ENCODE peak calls at places on chromosomes 1 and 21, in seven cellular contexts. J, I, O, E, P, V and L are unnamed samples.

GRCh38 chr1:212554401-212554800 is 54.2 kb upstream of the ATF3 start:
- DNase-seq in P (no peak), V (no peak), J (no peak), E (no peak), O (no peak), I (no peak), L (no peak)

GRCh38 chr1:43796111-43796581 is 88.8 kb downstream of the ST3GAL3 start:
- DNase-seq in V (no peak), J (no peak), I (peak), O (no peak), P (peak), E (no peak), L (peak)

GRCh38 chr1:229035054-229035747 is 235.7 kb upstream of the RAB4A start:
- DNase-seq in E (no peak), I (no peak), O (no peak), J (no peak), V (no peak), P (no peak), L (no peak)

GRCh38 chr1:210233216-210233494 is 559 bp downstream of the SERTAD4 start:
- DNase-seq in O (no peak), V (no peak), E (peak), J (no peak), I (peak), P (no peak), L (no peak)

GRCh38 chr1:232196042-232196441 is 433.9 kb downstream of the SIPA1L2 start:
- DNase-seq in E (no peak), P (no peak), J (no peak), O (no peak), I (no peak), V (no peak), L (no peak)

GRCh38 chr1:12601690-12602632 is 16.0 kb downstream of the DHRS3 start:
- DNase-seq in E (no peak), V (no peak), I (peak), P (no peak), J (peak), O (no peak), L (no peak)

GRCh38 chr1:7456683-7457082 is 314.4 kb upstream of the VAMP3 start:
- DNase-seq in V (no peak), E (peak), O (no peak), I (no peak), J (no peak), P (no peak), L (no peak)

GRCh38 chr1:229341811-229342304 is 989 bp downstream of the CCSAP start:
- DNase-seq in P (peak), V (no peak), I (peak), O (no peak), J (no peak), E (no peak), L (peak)

GRCh38 chr1:89799495-89799894 is 21.3 kb upstream of the LRRC8D start:
- DNase-seq in O (no peak), P (no peak), E (no peak), V (no peak), I (no peak), J (no peak), L (no peak)

GRCh38 chr1:198530964-198531363 is 9.5 kb downstream of the ATP6V1G3 start:
- DNase-seq in V (no peak), P (peak), J (no peak), E (peak), O (no peak), I (peak), L (no peak)

GRCh38 chr21:38263493-38263892 is 6.7 kb downstream of the KCNJ15 start:
- DNase-seq in J (no peak), O (no peak), E (no peak), V (no peak), P (no peak), I (no peak), L (peak)

GRCh38 chr1:64675718-64676345 is 69.0 kb upstream of the RAVER2 start:
- DNase-seq in E (peak), V (no peak), I (peak), P (peak), J (no peak), O (no peak), L (peak)

GRCh38 chr1:109113787-109114568 is at the start of gene ELAPOR1:
- DNase-seq in V (peak), J (peak), E (peak), I (peak), O (peak), P (peak), L (peak)

GRCh38 chr1:52651904-52652303 is 18.9 kb downstream of the SHISAL2A start:
- DNase-seq in J (no peak), O (no peak), V (no peak), I (no peak), E (no peak), P (no peak), L (no peak)

GRCh38 chr1:147840909-147841308 is 61.7 kb upstream of the GJA8 start:
- DNase-seq in E (no peak), I (peak), J (no peak), V (peak), O (no peak), P (no peak), L (no peak)

GRCh38 chr1:228964178-228964819 is 229.0 kb downstream of the RHOU start:
- DNase-seq in J (peak), I (no peak), E (no peak), V (no peak), P (no peak), O (no peak), L (peak)

GRCh38 chr1:9061949-9062555 is 7.4 kb downstream of the SLC2A5 start:
- DNase-seq in O (no peak), E (no peak), J (no peak), I (no peak), V (no peak), P (no peak), L (peak)